ENCODE peak calls at places on chromosomes 12 and 14, in six cellular contexts. K is esophagus muscularis mucosa, T is spleen, D is MM.1S, O is fibroblast of pulmonary artery, C is heart right ventricle. G is an unnamed sample.

GRCh38 chr14:100786131-100786530 is 39.8 kb upstream of the MEG3 start:
- DNase-seq in D (no peak), K (no peak), C (no peak), O (peak), T (peak), G (no peak)

GRCh38 chr14:74911704-74912103 is 11.4 kb downstream of the RPS6KL1 start:
- DNase-seq in C (no peak), T (peak), O (no peak), D (no peak), K (no peak), G (no peak)

GRCh38 chr12:108199111-108199510 is 70.0 kb downstream of the WSCD2 start:
- DNase-seq in C (no peak), K (no peak), D (no peak), O (no peak), T (no peak), G (no peak)

GRCh38 chr12:90829044-90829443 is 125.9 kb downstream of the CCER1 start:
- DNase-seq in O (no peak), D (no peak), T (no peak), K (no peak), C (no peak), G (no peak)

GRCh38 chr12:29639893-29640495 is 142.5 kb upstream of the OVCH1 start:
- DNase-seq in T (no peak), K (no peak), D (no peak), O (peak), C (no peak), G (no peak)

GRCh38 chr12:108266131-108266530 is 73.0 kb downstream of the CMKLR1 start:
- DNase-seq in C (no peak), K (no peak), T (no peak), O (no peak), D (no peak), G (no peak)

GRCh38 chr14:93207468-93208308 is 632 bp downstream of the UBR7 start:
- DNase-seq in D (no peak), C (no peak), K (no peak), T (no peak), O (peak), G (no peak)

GRCh38 chr14:64502476-64503183 is 1.0 kb downstream of the ZBTB25 start:
- DNase-seq in T (peak), D (peak), K (no peak), C (no peak), O (peak), G (no peak)

GRCh38 chr14:70018246-70018645 is 139.0 kb downstream of the SMOC1 start:
- DNase-seq in T (no peak), D (no peak), O (peak), C (no peak), K (no peak), G (no peak)

GRCh38 chr14:98298481-98299227 is 973.3 kb downstream of the BCL11B start:
- DNase-seq in C (no peak), K (peak), O (no peak), D (no peak), T (no peak), G (no peak)

GRCh38 chr14:53389207-53389606 is 236.1 kb upstream of the DDHD1 start:
- DNase-seq in C (no peak), D (no peak), O (peak), T (no peak), K (no peak), G (no peak)

GRCh38 chr14:99452968-99453367 is 27.7 kb downstream of the SETD3 start:
- DNase-seq in T (no peak), D (no peak), K (no peak), O (no peak), C (no peak), G (no peak)

GRCh38 chr14:100903672-100904185 is at the start of gene RTL1:
- DNase-seq in D (no peak), T (peak), C (no peak), O (no peak), K (peak), G (no peak)

GRCh38 chr12:12024958-12025682 is 45.6 kb upstream of the BCL2L14 start:
- DNase-seq in D (peak), K (peak), O (no peak), C (no peak), T (no peak), G (no peak)

GRCh38 chr14:41597647-41598046 is 9.0 kb upstream of the LRFN5 start:
- DNase-seq in O (no peak), K (no peak), D (no peak), C (no peak), T (no peak), G (no peak)

GRCh38 chr14:103522649-103523582 is at the start of gene CKB:
- DNase-seq in C (peak), T (peak), D (no peak), O (peak), K (no peak), G (no peak)

GRCh38 chr14:53929871-53930685 is 26.5 kb downstream of the BMP4 start:
- DNase-seq in K (no peak), C (no peak), O (no peak), D (peak), T (no peak), G (no peak)

GRCh38 chr12:57845478-57846284 is 848 bp downstream of the CTDSP2 start:
- DNase-seq in D (peak), T (peak), C (peak), O (peak), K (no peak), G (no peak)

GRCh38 chr12:69468237-69469026 is 1.8 kb upstream of the FRS2 start:
- DNase-seq in O (no peak), K (no peak), T (no peak), D (no peak), C (no peak), G (no peak)

GRCh38 chr12:124805050-124805449 is 58.6 kb downstream of the SCARB1 start:
- DNase-seq in C (no peak), T (no peak), O (no peak), D (no peak), K (no peak), G (no peak)

GRCh38 chr14:103127861-103128598 is 4.8 kb downstream of the TNFAIP2 start:
- DNase-seq in T (no peak), C (no peak), K (no peak), O (no peak), D (no peak), G (no peak)

GRCh38 chr12:58563621-58564020 is 356.7 kb downstream of the LRIG3 start:
- DNase-seq in D (no peak), C (no peak), O (no peak), T (no peak), K (no peak), G (no peak)

GRCh38 chr14:104470588-104470987 is 109.0 kb upstream of the C14orf180 start:
- DNase-seq in T (no peak), O (no peak), D (no peak), K (peak), C (no peak), G (no peak)

GRCh38 chr12:51748235-51748634 is 100.3 kb downstream of the FIGNL2 start:
- DNase-seq in C (no peak), K (no peak), O (no peak), D (no peak), T (no peak), G (no peak)

GRCh38 chr12:110858848-110859247 is 12.1 kb downstream of the CCDC63 start:
- DNase-seq in D (no peak), K (no peak), T (no peak), C (no peak), O (no peak), G (no peak)
- TF ChIP-seq CTCF in D (no peak), K (no peak), T (no peak), C (no peak), O (no peak), G (no peak)

GRCh38 chr12:122753213-122753571 is 568 bp downstream of the DENR start:
- DNase-seq in D (no peak), O (no peak), C (no peak), T (no peak), K (no peak), G (no peak)
- TF ChIP-seq CTCF in D (no peak), O (no peak), C (no peak), T (no peak), K (no peak), G (no peak)

DNA sequence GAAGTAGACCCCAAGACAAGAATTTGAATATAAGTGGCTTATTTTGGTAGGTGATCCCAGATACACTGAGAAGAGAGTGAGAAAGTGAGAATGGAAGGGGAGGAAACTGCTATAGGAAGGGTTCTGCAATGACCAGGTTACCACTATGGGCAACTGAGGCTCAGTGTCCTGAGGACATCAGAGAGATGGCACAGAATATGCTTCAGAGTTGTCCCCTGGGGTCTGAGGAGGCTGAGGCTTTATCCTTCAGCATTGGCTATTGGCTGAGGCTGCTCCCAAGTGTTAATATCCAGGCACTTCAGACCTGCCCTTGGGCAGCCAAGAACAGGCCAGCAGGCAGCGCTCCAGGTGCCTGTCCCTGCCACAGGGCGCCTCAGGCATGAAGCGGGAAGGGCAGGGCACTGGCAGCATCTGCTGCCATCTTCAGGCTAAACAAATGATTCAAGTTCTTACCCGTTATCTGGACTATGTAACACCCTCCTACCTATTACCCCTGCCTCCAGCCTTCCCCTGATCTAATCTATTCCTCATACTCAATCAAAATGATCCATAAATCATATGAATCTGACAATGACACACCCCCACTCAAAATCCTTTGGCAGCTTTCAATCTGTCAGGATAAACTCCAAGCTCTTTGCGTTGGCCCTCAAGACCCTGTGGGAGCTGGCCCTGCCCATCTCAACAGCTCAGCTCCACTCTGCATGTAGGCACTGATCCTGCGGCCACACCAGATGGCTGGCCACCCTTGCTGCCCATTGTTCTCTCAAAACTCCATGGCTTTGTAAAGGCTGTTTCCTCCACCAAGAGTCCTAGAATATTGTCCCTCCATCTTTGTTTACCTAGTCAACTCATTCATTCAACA is 42.4 kb downstream of the CKAP4 start:
- DNase-seq in C (peak), T (peak), K (peak), D (peak), O (no peak), G (no peak)
- TF ChIP-seq CTCF in C (peak), T (no peak), K (no peak), D (peak), O (no peak), G (peak)

GRCh38 chr14:72513994-72514659 is 379.8 kb downstream of the DPF3 start:
- DNase-seq in T (no peak), O (peak), C (no peak), D (peak), K (no peak), G (peak)
- TF ChIP-seq CTCF in T (peak), O (peak), C (peak), D (peak), K (peak), G (peak)

GRCh38 chr12:6685814-6686213 is 3.4 kb downstream of the ZNF384 start:
- DNase-seq in O (no peak), D (no peak), T (no peak), C (no peak), K (no peak), G (no peak)

GRCh38 chr12:6691473-6691872 is 2.3 kb upstream of the ZNF384 start:
- DNase-seq in T (peak), O (peak), D (no peak), K (no peak), C (no peak), G (peak)

GRCh38 chr12:6692888-6693287 is 3.7 kb upstream of the ZNF384 start:
- DNase-seq in O (no peak), C (no peak), K (no peak), T (peak), D (no peak), G (no peak)

GRCh38 chr12:6688543-6688999 is 604 bp downstream of the ZNF384 start:
- DNase-seq in O (no peak), T (peak), K (no peak), C (peak), D (peak), G (no peak)

GRCh38 chr12:6689000-6689882 is at the start of gene ZNF384:
- DNase-seq in T (peak), K (peak), C (peak), D (peak), O (peak), G (peak)
- TF ChIP-seq CTCF in T (peak), K (peak), C (peak), D (no peak), O (no peak), G (no peak)

G was measured in AG09309.